ENCODE peak calls at places on chromosomes 6 and 20, in five cellular contexts. C is HCT116, M is H1, B is K562, H is HepG2. G is an unnamed sample.

GRCh38 chr20:48194026-48194425 is 408.7 kb upstream of the SULF2 start:
- DNase-seq in C (no peak), M (no peak), B (no peak), H (no peak), G (no peak)

GRCh38 chr6:169185011-169185521 is 68.6 kb downstream of the THBS2 start:
- DNase-seq in C (no peak), M (no peak), B (no peak), H (no peak), G (no peak)

GRCh38 chr6:87164506-87164905 is 9.1 kb downstream of the ZNF292 start:
- DNase-seq in C (no peak), M (no peak), B (no peak), H (no peak), G (no peak)

GRCh38 chr6:32879691-32880090 is 25.7 kb downstream of the PSMB9 start:
- DNase-seq in C (no peak), M (no peak), B (no peak), H (no peak), G (no peak)

GRCh38 chr20:40679119-40679637 is 9.9 kb downstream of the MAFB start:
- DNase-seq in C (no peak), M (no peak), B (no peak), H (no peak), G (no peak)

GRCh38 chr20:13029687-13030510 is 21.1 kb downstream of the SPTLC3 start:
- DNase-seq in C (peak), M (peak), B (no peak), H (peak), G (no peak)

GRCh38 chr6:93721386-93722048 is 302.2 kb upstream of the EPHA7 start:
- DNase-seq in C (no peak), M (peak), B (peak), H (peak), G (no peak)

GRCh38 chr6:67369679-67370078 is 1265.4 kb upstream of the ADGRB3 start:
- DNase-seq in C (no peak), M (no peak), B (no peak), H (no peak), G (no peak)

GRCh38 chr6:26284537-26285142 is 80.4 kb upstream of the BTN3A2 start:
- DNase-seq in C (no peak), M (no peak), B (peak), H (no peak), G (peak)

GRCh38 chr6:109166643-109167042 is 71.3 kb downstream of the CEP57L1 start:
- DNase-seq in C (no peak), M (no peak), B (no peak), H (no peak), G (no peak)

GRCh38 chr6:25774120-25774730 is 19.7 kb downstream of the SLC17A4 start:
- DNase-seq in C (no peak), M (no peak), B (no peak), H (no peak), G (no peak)

DNA sequence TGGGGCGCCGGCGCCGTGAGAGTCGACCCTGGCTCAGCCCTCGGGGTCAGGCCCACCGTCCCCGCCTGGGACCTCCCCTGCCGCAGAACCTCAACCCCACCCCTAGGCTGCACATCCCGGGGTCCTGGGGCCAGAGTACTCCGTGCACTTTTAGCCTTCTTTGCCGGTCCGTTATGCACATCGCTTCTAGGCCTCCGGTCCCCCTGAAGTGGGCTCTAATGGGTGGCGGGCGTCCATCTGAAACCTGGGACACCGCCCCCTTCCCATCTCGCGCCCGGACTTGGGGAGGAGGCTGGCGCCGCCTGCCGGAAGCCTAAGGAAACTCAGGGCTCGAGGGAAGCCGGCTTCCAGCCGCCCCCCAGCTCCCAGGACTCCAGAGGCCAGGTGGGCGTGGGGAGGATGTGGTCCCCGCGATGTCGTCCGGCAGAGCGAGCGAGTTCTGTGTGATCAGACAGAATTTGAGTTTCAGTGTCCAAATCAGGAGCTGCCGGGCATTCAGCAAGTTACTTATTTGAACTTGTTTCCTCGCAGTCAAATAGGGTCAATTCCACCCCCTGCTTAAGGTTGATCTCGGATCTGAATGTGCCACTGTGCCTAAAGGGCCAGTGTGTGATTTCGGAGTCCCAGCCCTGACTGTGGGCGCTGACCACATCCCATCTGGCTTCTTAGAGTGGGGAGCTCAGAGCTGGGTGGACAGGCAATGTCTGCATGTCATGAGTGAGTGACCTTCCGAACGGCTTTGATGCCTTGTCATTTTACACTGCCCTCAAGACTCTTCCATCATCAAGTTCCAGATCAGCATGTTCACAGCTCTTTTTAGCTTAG is 47.6 kb downstream of the CPXM1 start:
- DNase-seq in C (peak), M (peak), B (peak), H (peak), G (no peak)
- TF ChIP-seq SP1 in C (no peak), M (no peak), B (peak), H (no peak), G (no peak)

DNA sequence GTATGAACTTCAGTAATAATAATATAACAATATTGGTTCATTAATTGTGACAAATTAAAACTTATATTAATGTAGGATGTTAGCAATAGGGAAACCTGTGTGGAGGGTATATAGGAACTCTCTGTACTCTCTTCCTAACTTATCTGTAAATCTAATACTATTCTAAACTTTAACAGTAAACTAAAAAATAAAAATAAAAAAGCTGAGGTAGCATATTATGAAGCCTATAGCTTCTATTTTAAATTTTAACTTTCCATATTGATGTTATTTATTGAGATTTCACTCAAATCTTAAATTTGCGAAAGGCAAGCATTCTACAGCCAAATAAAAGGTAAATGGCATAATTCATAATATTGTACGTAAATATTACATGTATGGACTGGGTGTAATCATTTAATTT is 326.4 kb downstream of the MEI4 start:
- DNase-seq in C (no peak), M (no peak), B (no peak), H (no peak), G (no peak)
- TF ChIP-seq JUND in C (no peak), M (no peak), B (no peak), H (no peak), G (no peak)

GRCh38 chr20:20454367-20454766 is 86.5 kb downstream of the INSM1 start:
- DNase-seq in C (no peak), M (no peak), B (no peak), H (no peak), G (no peak)
- TF ChIP-seq SP1 in C (no peak), M (no peak), B (no peak), H (no peak), G (no peak)

DNA sequence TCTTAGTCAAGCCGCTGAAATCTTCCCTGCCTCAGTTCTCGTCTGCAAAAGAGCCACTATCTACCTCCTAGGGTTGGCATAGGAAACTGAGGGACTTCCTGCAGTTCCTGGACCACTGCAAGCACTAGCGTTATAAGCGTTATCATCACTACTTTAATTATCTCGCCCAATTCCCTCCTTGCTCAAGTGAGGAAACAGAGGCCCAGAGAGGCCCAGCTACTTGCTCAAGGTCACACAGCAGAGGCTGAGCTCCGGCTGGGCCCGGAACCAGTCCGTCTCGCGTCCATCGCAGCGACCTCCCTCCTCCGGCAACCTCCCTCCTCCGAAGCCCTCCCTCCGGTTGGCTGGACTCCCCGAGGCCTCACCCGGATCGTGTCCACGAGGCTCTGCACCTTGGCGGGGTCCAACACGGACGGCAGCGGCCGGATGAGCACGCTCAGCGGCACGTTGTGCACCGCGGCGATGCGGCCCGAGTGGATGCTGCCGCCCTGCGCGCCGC is 340 bp downstream of the SRXN1 start:
- DNase-seq in C (no peak), M (no peak), B (peak), H (no peak), G (no peak)
- TF ChIP-seq JUND in C (no peak), M (no peak), B (no peak), H (no peak), G (no peak)

DNA sequence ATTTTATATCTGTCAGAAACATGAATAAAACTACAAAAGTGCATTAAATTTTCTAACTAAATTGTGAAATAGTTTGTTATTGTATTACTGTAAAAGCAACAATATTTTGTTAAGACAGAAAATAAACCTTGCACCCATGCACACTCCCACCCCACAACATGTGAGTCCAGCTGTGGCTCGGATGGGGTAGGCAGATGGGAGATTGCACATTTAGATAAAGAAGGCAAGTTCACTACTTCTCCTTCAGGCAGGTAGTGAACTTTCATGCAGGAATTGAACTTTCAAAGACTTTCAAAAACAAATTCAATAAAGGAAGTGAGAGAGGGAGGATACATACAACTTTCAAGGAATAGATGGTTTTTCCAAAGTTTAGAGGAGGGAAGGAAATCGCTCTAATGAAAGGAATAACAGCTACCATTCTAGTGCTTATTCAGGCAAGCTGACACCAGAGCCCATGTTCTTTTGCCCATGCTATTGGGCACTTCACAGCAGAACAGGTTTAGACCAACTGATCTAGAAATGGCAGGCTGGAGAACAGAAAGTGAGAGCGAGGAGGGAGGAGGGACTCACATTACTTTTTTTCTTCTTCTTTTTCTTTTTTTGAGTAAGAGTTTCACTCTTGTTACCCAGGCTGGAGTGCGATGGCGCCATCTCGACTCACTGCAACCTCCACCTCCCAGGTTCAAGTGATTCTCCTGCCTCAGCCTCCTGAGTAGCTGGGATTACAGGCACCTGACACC is 28.5 kb downstream of the SF3B5 start:
- DNase-seq in C (no peak), M (no peak), B (no peak), H (no peak), G (peak)
- TF ChIP-seq SP1 in C (no peak), M (no peak), B (no peak), H (no peak), G (no peak)

GRCh38 chr20:47178277-47178676 is 178.2 kb downstream of the ZMYND8 start:
- DNase-seq in C (no peak), M (no peak), B (no peak), H (no peak), G (no peak)

GRCh38 chr20:47174844-47175243 is 181.7 kb downstream of the ZMYND8 start:
- DNase-seq in C (no peak), M (no peak), B (no peak), H (no peak), G (no peak)

GRCh38 chr20:47172579-47172978 is 183.9 kb downstream of the ZMYND8 start:
- DNase-seq in C (no peak), M (no peak), B (no peak), H (no peak), G (no peak)

GRCh38 chr20:47173596-47174216 is 182.8 kb downstream of the ZMYND8 start:
- DNase-seq in C (no peak), M (no peak), B (no peak), H (no peak), G (no peak)

GRCh38 chr20:47175501-47175900 is 181.0 kb downstream of the ZMYND8 start:
- DNase-seq in C (no peak), M (no peak), B (no peak), H (no peak), G (no peak)
- TF ChIP-seq JUND in C (no peak), M (no peak), B (no peak), H (no peak), G (no peak)

GRCh38 chr6:14619419-14619781 is 501.8 kb downstream of the CD83 start:
- DNase-seq in C (no peak), M (no peak), B (peak), H (no peak), G (no peak)
- TF ChIP-seq SP1 in C (no peak), M (no peak), B (no peak), H (no peak), G (no peak)

GRCh38 chr20:44465001-44465560 is 10.6 kb upstream of the TTPAL start:
- DNase-seq in C (no peak), M (no peak), B (no peak), H (no peak), G (no peak)
- TF ChIP-seq JUND in C (no peak), M (no peak), B (no peak), H (no peak), G (no peak)

GRCh38 chr6:3848925-3849605 is at the start of gene FAM50B:
- DNase-seq in C (no peak), M (peak), B (peak), H (no peak), G (peak)
- TF ChIP-seq SP1 in C (no peak), M (no peak), B (no peak), H (no peak), G (no peak)

G was measured in GM12878.